ENCODE peak calls at places on chromosomes 3 and 15, in four cellular contexts. One of them, this sample, is unnamed.

GRCh38 chr3:128040041-128040440 is 12.2 kb upstream of the SEC61A1 start:
- DNase-seq in A549: no peak
- DNase-seq in HepG2: no peak
- DNase-seq in K562: no peak
- DNase-seq in this sample: no peak

GRCh38 chr3:70184105-70184504 is 128.3 kb downstream of the MDFIC2 start:
- DNase-seq in A549: no peak
- DNase-seq in HepG2: no peak
- DNase-seq in K562: no peak
- DNase-seq in this sample: no peak

GRCh38 chr3:77323616-77324015 is 283.7 kb downstream of the ROBO2 start:
- DNase-seq in A549: no peak
- DNase-seq in HepG2: peak
- DNase-seq in K562: no peak
- DNase-seq in this sample: no peak

GRCh38 chr3:144557515-144557914 is 585.9 kb downstream of the DIPK2A start:
- DNase-seq in A549: no peak
- DNase-seq in HepG2: no peak
- DNase-seq in K562: no peak
- DNase-seq in this sample: no peak

GRCh38 chr3:59150039-59150438 is 100.2 kb upstream of the CFAP20DC start:
- DNase-seq in A549: no peak
- DNase-seq in HepG2: no peak
- DNase-seq in K562: no peak
- DNase-seq in this sample: no peak

GRCh38 chr3:107981471-107982111 is 109.2 kb downstream of the CD47 start:
- DNase-seq in A549: no peak
- DNase-seq in HepG2: no peak
- DNase-seq in K562: no peak
- DNase-seq in this sample: no peak

GRCh38 chr3:36193448-36193847 is 186.9 kb upstream of the STAC start:
- DNase-seq in A549: no peak
- DNase-seq in HepG2: no peak
- DNase-seq in K562: no peak
- DNase-seq in this sample: no peak

GRCh38 chr3:11001020-11001657 is 8.6 kb downstream of the SLC6A1 start:
- DNase-seq in A549: no peak
- DNase-seq in HepG2: peak
- DNase-seq in K562: peak
- DNase-seq in this sample: no peak

GRCh38 chr3:136698361-136698760 is 53.8 kb downstream of the STAG1 start:
- DNase-seq in A549: no peak
- DNase-seq in HepG2: no peak
- DNase-seq in K562: no peak
- DNase-seq in this sample: no peak

GRCh38 chr3:22933051-22933450 is 270.1 kb upstream of the UBE2E2 start:
- DNase-seq in A549: no peak
- DNase-seq in HepG2: no peak
- DNase-seq in K562: no peak
- DNase-seq in this sample: no peak

GRCh38 chr3:11778248-11778647 is 68.4 kb downstream of the TAMM41 start:
- DNase-seq in A549: no peak
- DNase-seq in HepG2: no peak
- DNase-seq in K562: no peak
- DNase-seq in this sample: no peak

GRCh38 chr3:165378761-165379160 is 182.6 kb upstream of the SLITRK3 start:
- DNase-seq in A549: no peak
- DNase-seq in HepG2: no peak
- DNase-seq in K562: no peak
- DNase-seq in this sample: no peak

GRCh38 chr3:36505393-36505792 is 125.1 kb downstream of the STAC start:
- DNase-seq in A549: no peak
- DNase-seq in HepG2: no peak
- DNase-seq in K562: no peak
- DNase-seq in this sample: no peak

GRCh38 chr3:127803619-127804018 is 18.7 kb downstream of the MGLL start:
- DNase-seq in A549: peak
- DNase-seq in HepG2: no peak
- DNase-seq in K562: no peak
- DNase-seq in this sample: no peak

GRCh38 chr3:30344288-30344687 is 262.1 kb upstream of the TGFBR2 start:
- DNase-seq in A549: no peak
- DNase-seq in HepG2: peak
- DNase-seq in K562: no peak
- DNase-seq in this sample: no peak

GRCh38 chr3:172777901-172778300 is 27.4 kb downstream of the ECT2 start:
- DNase-seq in A549: no peak
- DNase-seq in HepG2: no peak
- DNase-seq in K562: no peak
- DNase-seq in this sample: no peak

GRCh38 chr15:95994418-95994817 is 336.1 kb upstream of the NR2F2 start:
- DNase-seq in A549: no peak
- DNase-seq in HepG2: no peak
- DNase-seq in K562: no peak
- DNase-seq in this sample: no peak

GRCh38 chr3:73037369-73037699 is 24.1 kb upstream of the EBLN2 start:
- DNase-seq in A549: no peak
- DNase-seq in HepG2: peak
- DNase-seq in K562: no peak
- DNase-seq in this sample: no peak

GRCh38 chr3:43723121-43723734 is 32.5 kb downstream of the ABHD5 start:
- DNase-seq in A549: no peak
- DNase-seq in HepG2: no peak
- DNase-seq in K562: no peak
- DNase-seq in this sample: no peak

GRCh38 chr3:186259612-186260383 is 102.2 kb downstream of the DGKG start:
- DNase-seq in A549: peak
- DNase-seq in HepG2: peak
- DNase-seq in K562: peak
- DNase-seq in this sample: no peak

GRCh38 chr3:23696842-23697241 is 108.9 kb upstream of the UBE2E1 start:
- DNase-seq in A549: no peak
- DNase-seq in HepG2: no peak
- DNase-seq in K562: no peak
- DNase-seq in this sample: no peak

GRCh38 chr15:55695432-55695831 is 47.5 kb downstream of the PRTG start:
- DNase-seq in A549: no peak
- DNase-seq in HepG2: no peak
- DNase-seq in K562: no peak
- DNase-seq in this sample: no peak

GRCh38 chr3:64575211-64575844 is 112.5 kb downstream of the ADAMTS9 start:
- DNase-seq in A549: peak
- DNase-seq in HepG2: peak
- DNase-seq in K562: peak
- DNase-seq in this sample: no peak

GRCh38 chr3:66037330-66037985 is 1.3 kb downstream of the MAGI1 start:
- DNase-seq in A549: peak
- DNase-seq in HepG2: peak
- DNase-seq in K562: no peak
- DNase-seq in this sample: no peak

GRCh38 chr15:84638103-84638502 is 16.0 kb downstream of the WDR73 start:
- DNase-seq in A549: no peak
- DNase-seq in HepG2: peak
- DNase-seq in K562: peak
- DNase-seq in this sample: no peak

GRCh38 chr3:98010194-98010882 is 24.8 kb downstream of the GABRR3 start:
- DNase-seq in A549: no peak
- DNase-seq in HepG2: peak
- DNase-seq in K562: no peak
- DNase-seq in this sample: no peak

GRCh38 chr3:156511987-156512677 is 42.8 kb downstream of the SSR3 start:
- DNase-seq in A549: no peak
- DNase-seq in HepG2: no peak
- DNase-seq in K562: no peak
- DNase-seq in this sample: no peak

GRCh38 chr3:68893600-68894239 is 38.6 kb downstream of the TAFA4 start:
- DNase-seq in A549: no peak
- DNase-seq in HepG2: peak
- DNase-seq in K562: peak
- DNase-seq in this sample: no peak

GRCh38 chr15:93245616-93246122 is 156.7 kb upstream of the RGMA start:
- DNase-seq in A549: no peak
- DNase-seq in HepG2: no peak
- DNase-seq in K562: no peak
- DNase-seq in this sample: no peak

GRCh38 chr3:47910777-47911440 is 105.3 kb downstream of the MAP4 start:
- DNase-seq in A549: peak
- DNase-seq in HepG2: peak
- DNase-seq in K562: peak
- DNase-seq in this sample: no peak

GRCh38 chr3:15629860-15630597 is 28.5 kb downstream of the BTD start:
- DNase-seq in A549: peak
- DNase-seq in HepG2: peak
- DNase-seq in K562: peak
- DNase-seq in this sample: peak

GRCh38 chr3:71186816-71187215 is 396.7 kb downstream of the FOXP1 start:
- DNase-seq in A549: no peak
- DNase-seq in HepG2: no peak
- DNase-seq in K562: no peak
- DNase-seq in this sample: no peak
- TF ChIP-seq KDM1A in A549: no peak
- TF ChIP-seq KDM1A in HepG2: no peak
- TF ChIP-seq KDM1A in K562: no peak
- TF ChIP-seq KDM1A in this sample: no peak

DNA sequence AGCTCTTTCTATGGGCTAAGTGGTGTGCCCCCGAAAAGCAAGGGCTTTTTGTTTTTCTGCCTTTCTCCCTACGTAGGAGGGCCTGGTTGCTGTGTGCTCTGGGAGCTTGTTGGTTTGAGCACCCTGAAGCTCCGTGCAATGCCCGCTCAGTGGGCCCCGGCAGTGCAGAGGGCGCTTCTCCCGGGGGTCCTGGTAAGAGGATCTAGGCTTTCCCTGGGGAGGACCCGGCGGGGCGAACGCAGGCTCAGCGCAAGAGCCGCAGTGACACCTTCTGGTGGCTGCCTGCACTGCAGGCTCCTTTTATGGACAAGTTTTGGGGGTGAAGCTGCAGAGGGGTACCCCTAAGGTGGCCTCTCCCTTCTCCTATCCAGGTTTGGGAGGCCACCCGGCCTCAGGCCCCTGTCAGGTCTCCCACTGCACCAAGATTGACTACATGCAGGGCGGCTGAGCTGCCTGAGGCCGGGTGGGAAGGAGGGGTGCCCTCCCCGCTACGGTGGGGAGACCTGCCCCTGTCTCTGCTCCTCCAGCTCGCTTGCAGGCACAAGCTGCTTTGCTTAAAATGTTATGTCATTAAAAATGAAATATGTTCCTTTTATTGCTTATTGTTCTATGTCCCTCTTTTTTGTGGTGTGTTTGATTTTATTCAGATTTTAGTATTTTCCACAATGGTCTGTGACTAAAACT is 387.9 kb downstream of the GABRG3 start:
- DNase-seq in A549: no peak
- DNase-seq in HepG2: peak
- DNase-seq in K562: peak
- DNase-seq in this sample: no peak
- TF ChIP-seq MYC in A549: no peak
- TF ChIP-seq MYC in HepG2: no peak
- TF ChIP-seq MYC in K562: no peak
- TF ChIP-seq MYC in this sample: no peak

DNA sequence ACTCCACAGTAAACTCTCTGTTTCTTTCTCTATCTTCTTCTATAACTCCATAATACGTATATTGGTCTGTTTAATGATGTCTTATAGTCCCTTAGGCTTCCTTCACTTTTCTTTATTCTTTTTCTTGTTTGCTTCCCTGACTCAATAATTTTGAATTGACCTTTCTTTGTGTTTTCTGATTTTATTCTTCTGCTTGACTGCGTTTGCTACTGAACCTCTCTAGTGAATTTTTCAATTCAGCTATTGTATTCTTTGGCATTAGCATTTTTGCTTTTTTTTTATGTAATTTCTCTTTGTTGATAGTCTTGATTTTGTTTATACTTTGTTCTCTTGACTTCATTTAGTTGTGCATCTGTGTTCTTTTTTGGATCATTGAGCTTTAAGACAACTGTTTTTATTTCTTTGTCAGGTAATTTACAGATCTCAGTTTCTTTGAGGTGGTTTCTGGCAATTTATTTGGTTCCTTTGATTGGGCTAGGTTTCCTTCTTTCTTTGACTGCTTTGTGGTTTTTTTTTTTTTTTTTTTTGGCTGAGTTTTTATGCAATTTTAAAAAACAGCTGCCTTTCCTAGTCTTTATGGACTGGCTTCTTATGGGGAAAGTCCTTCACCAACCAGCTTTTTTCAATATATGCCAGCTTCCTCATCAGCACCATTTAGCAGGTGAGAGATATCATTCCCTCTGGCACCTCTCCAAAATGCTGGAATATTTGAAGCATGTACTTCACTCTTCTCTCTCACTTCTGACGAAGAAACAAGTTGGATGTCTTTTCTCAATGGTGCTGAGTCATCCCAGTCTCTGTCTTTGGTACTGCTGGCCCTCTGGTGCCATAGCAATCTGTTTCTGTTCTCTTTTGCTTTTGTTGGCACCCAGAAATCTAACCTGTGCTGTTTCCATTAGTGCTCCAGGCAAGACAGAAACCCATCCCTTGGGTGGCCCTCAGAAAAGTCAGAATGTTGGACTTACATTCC is 17.6 kb downstream of the RSRC1 start:
- DNase-seq in A549: no peak
- DNase-seq in HepG2: no peak
- DNase-seq in K562: no peak
- DNase-seq in this sample: no peak
- TF ChIP-seq KDM1A in A549: no peak
- TF ChIP-seq KDM1A in HepG2: no peak
- TF ChIP-seq KDM1A in K562: no peak
- TF ChIP-seq KDM1A in this sample: no peak

DNA sequence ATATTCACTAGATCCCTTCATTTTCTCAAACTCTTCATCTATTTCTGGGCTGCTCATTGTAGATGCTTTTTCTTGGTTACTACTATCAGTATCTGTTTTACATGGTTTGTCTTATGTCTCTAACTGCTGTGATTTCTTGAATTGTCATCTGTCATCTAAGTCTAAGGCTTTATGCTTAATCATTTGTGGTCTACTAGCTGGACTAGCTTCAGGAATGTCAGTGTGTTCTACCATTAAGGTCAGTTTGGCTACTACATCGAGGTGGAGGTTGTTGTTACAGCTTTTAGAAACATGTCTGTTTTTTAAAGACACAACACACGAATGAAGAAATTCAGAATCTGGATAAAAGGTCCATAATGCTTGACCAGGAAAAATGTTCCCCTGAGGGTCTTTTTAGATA is 82.2 kb downstream of the ABI3BP start:
- DNase-seq in A549: no peak
- DNase-seq in HepG2: no peak
- DNase-seq in K562: no peak
- DNase-seq in this sample: no peak
- TF ChIP-seq MYC in A549: no peak
- TF ChIP-seq MYC in HepG2: no peak
- TF ChIP-seq MYC in K562: no peak
- TF ChIP-seq MYC in this sample: no peak

This sample was measured in GM12878.